ENCODE peak calls at places on chromosomes 16 and 17, in ten cellular contexts. X is endothelial cell of umbilical vein; D is IMR-90; A is Peyer's patch; Q is CD8-positive, alpha-beta T cell; E is Karpas-422; O is small intestine; J is CD8-positive, alpha-beta memory T cell; S is prostate gland; L is lower lobe of right lung. F is an unnamed sample.

GRCh38 chr17:28725166-28725659 is 820 bp downstream of the TLCD1 start:
- DNase-seq in X (peak; percentile 38), D (peak; percentile 65), A (no peak), Q (no peak), E (peak; percentile 88), O (peak; percentile 29), J (no peak), S (no peak), L (no peak), F (peak; percentile 36)

GRCh38 chr16:57145046-57145963 is 40.5 kb downstream of the PSME3IP1 start:
- DNase-seq in X (peak; percentile 74), D (no peak), A (no peak), Q (no peak), E (no peak), O (no peak), J (no peak), S (no peak), L (no peak), F (no peak)

GRCh38 chr16:19555938-19556778 is 655 bp downstream of the VPS35L start:
- DNase-seq in X (peak; percentile 52), D (peak; percentile 26), A (no peak), Q (no peak), E (peak; percentile 52), O (no peak), J (no peak), S (no peak), L (no peak), F (peak; percentile 61)

GRCh38 chr17:29883497-29883896 is 46.5 kb downstream of the SSH2 start:
- DNase-seq in X (peak; percentile 17), D (peak; percentile 43), A (no peak), Q (no peak), E (no peak), O (no peak), J (no peak), S (no peak), L (no peak), F (no peak)

GRCh38 chr16:84975066-84975465 is 36.3 kb downstream of the ZDHHC7 start:
- DNase-seq in X (no peak), D (no peak), A (no peak), Q (no peak), E (no peak), O (no peak), J (no peak), S (no peak), L (no peak), F (no peak)

GRCh38 chr16:85390511-85391174 is 222.5 kb upstream of the GSE1 start:
- DNase-seq in X (no peak), D (peak; percentile 95), A (peak; percentile 43), Q (no peak), E (no peak), O (peak; percentile 95), J (no peak), S (peak; percentile 91), L (peak; percentile 59), F (no peak)

GRCh38 chr17:43767053-43767712 is 8.6 kb upstream of the SOST start:
- DNase-seq in X (no peak), D (no peak), A (no peak), Q (no peak), E (no peak), O (no peak), J (no peak), S (no peak), L (no peak), F (no peak)

GRCh38 chr17:33039874-33040273 is 48.2 kb downstream of the SPACA3 start:
- DNase-seq in X (peak; percentile 18), D (peak; percentile 78), A (no peak), Q (no peak), E (no peak), O (no peak), J (no peak), S (no peak), L (no peak), F (peak; percentile 19)

GRCh38 chr17:48544356-48545021 is 420 bp downstream of the HOXB2 start:
- DNase-seq in X (peak; percentile 87), D (peak; percentile 93), A (peak; percentile 50), Q (peak; percentile 13), E (no peak), O (no peak), J (peak; percentile 28), S (peak; percentile 16), L (peak; percentile 73), F (no peak)

GRCh38 chr16:29926675-29927522 is 873 bp upstream of the KCTD13 start:
- DNase-seq in X (no peak), D (peak; percentile 23), A (no peak), Q (no peak), E (no peak), O (peak; percentile 62), J (no peak), S (peak; percentile 25), L (no peak), F (peak; percentile 45)

GRCh38 chr17:13135496-13135895 is 117.7 kb upstream of the ELAC2 start:
- DNase-seq in X (no peak), D (no peak), A (no peak), Q (no peak), E (no peak), O (no peak), J (no peak), S (no peak), L (no peak), F (no peak)

GRCh38 chr16:30675133-30675532 is 16.9 kb downstream of the FBRS start:
- DNase-seq in X (no peak), D (no peak), A (no peak), Q (no peak), E (no peak), O (no peak), J (no peak), S (no peak), L (no peak), F (no peak)

GRCh38 chr16:58940609-58941008 is 206.5 kb upstream of the GOT2 start:
- DNase-seq in X (no peak), D (no peak), A (no peak), Q (no peak), E (no peak), O (no peak), J (no peak), S (no peak), L (no peak), F (no peak)

DNA sequence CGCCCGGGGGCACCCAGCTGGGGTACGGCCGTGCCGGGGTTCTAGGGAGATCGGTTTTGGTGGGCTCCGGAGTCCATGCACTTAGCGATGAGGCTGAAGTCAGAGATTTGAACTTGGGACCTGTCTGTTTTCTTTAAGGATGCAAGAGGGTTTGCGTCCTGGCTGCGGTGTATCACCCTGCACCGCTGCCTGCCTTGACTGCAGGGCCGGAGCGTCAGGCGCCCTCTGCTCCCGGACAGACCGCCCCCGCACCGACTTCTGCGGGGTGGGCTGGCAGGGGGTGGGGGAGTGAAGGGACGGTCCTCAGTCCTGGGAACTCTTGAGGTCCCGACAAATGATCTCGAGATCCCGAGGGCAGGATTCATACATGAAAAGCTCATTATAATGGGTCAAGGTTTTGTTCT is 701 bp downstream of the PDP2 start:
- DNase-seq in X (peak; percentile 30), D (no peak), A (peak; percentile 20), Q (no peak), E (peak; percentile 66), O (peak; percentile 49), J (no peak), S (no peak), L (no peak), F (peak; percentile 51)
- H3K4me1 ChIP-seq in X (peaks cover 7% of the 10 kb centered on the region), D (peaks cover 13% of the 10 kb centered on the region), A (no peaks in the 10 kb centered on the region), Q (peaks cover 7% of the 10 kb centered on the region), E (peaks cover 23% of the 10 kb centered on the region), O (peaks cover 3% of the 10 kb centered on the region), J (peaks cover 21% of the 10 kb centered on the region), S (no peaks in the 10 kb centered on the region), L (peaks cover 30% of the 10 kb centered on the region), F (peaks cover 32% of the 10 kb centered on the region)

GRCh38 chr17:2176484-2177175 is 121.7 kb downstream of the HIC1 start:
- DNase-seq in X (peak; percentile 59), D (no peak), A (no peak), Q (no peak), E (no peak), O (no peak), J (no peak), S (no peak), L (no peak), F (no peak)

GRCh38 chr17:2179615-2180295 is 123.8 kb downstream of the SMG6 start:
- DNase-seq in X (peak; percentile 98), D (peak; percentile 98), A (peak; percentile 33), Q (no peak), E (no peak), O (peak; percentile 27), J (no peak), S (peak; percentile 51), L (no peak), F (peak; percentile 93)

GRCh38 chr17:2177235-2177811 is 122.4 kb downstream of the HIC1 start:
- DNase-seq in X (peak; percentile 93), D (peak; percentile 83), A (no peak), Q (no peak), E (no peak), O (no peak), J (no peak), S (peak; percentile 33), L (no peak), F (no peak)

GRCh38 chr17:2180768-2181167 is 122.8 kb downstream of the SMG6 start:
- DNase-seq in X (no peak), D (no peak), A (no peak), Q (no peak), E (no peak), O (no peak), J (no peak), S (no peak), L (no peak), F (no peak)

DNA sequence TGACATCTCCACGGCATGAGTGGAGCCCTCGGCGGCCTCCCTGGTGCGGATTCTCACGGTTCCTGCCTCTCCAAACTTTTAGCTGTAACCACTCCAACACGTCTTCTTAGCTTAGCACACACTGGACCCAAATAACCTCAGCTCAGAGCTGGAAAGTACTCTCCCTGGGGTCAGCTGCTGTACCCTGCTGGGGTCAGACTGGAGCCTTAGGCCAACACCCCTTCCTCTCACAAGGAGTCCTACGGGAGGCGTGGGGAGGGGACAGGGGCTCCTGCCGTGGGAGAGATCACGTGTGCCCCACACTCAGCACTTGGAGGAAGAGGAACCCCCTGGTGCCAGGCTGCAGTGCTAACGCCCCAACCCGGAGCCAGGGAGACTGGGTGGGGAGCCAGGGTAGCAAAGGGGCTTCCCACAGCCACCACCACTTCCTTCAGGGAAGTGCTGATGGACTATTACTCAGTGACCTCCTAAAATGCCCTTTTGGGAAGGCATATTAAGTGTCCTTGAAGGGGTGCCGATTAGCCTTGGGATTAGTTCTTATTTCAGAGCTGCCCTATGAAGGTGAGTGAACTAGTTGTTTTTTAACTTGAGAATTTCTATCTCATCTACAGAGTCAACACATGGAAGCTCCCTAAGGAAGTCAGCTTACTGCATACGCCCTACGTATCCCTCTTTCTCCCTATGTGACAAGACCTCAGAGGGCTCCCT is 124.0 kb downstream of the HIC1 start:
- DNase-seq in X (peak; percentile 70), D (no peak), A (no peak), Q (no peak), E (no peak), O (no peak), J (no peak), S (no peak), L (no peak), F (no peak)
- H3K4me1 ChIP-seq in X (peaks cover 83% of the 10 kb centered on the region), D (peaks cover 70% of the 10 kb centered on the region), A (no peaks in the 10 kb centered on the region), Q (no peaks in the 10 kb centered on the region), E (no peaks in the 10 kb centered on the region), O (no peaks in the 10 kb centered on the region), J (no peaks in the 10 kb centered on the region), S (peaks cover 21% of the 10 kb centered on the region), L (peaks cover 89% of the 10 kb centered on the region), F (peaks cover 74% of the 10 kb centered on the region)

GRCh38 chr17:1108560-1108809 is 71.3 kb downstream of the ABR start:
- DNase-seq in X (peak; percentile 10), D (no peak), A (no peak), Q (no peak), E (no peak), O (no peak), J (peak; percentile 21), S (no peak), L (no peak), F (no peak)
- H3K4me1 ChIP-seq in X (peaks cover 35% of the 10 kb centered on the region), D (peaks cover 28% of the 10 kb centered on the region), A (peaks cover 11% of the 10 kb centered on the region), Q (peaks cover 24% of the 10 kb centered on the region), E (peaks cover 49% of the 10 kb centered on the region), O (peaks cover 17% of the 10 kb centered on the region), J (peaks cover 24% of the 10 kb centered on the region), S (peaks cover 9% of the 10 kb centered on the region), L (peaks cover 58% of the 10 kb centered on the region), F (peaks cover 38% of the 10 kb centered on the region)

GRCh38 chr17:3970668-3971067 is 6.4 kb upstream of the ATP2A3 start:
- DNase-seq in X (no peak), D (no peak), A (no peak), Q (no peak), E (no peak), O (no peak), J (no peak), S (no peak), L (no peak), F (no peak)
- H3K4me1 ChIP-seq in X (no peaks in the 10 kb centered on the region), D (no peaks in the 10 kb centered on the region), A (peaks cover 21% of the 10 kb centered on the region), Q (peaks cover 16% of the 10 kb centered on the region), E (peaks cover 60% of the 10 kb centered on the region), O (no peaks in the 10 kb centered on the region), J (peaks cover 17% of the 10 kb centered on the region), S (no peaks in the 10 kb centered on the region), L (peaks cover 12% of the 10 kb centered on the region), F (no peaks in the 10 kb centered on the region)